ENCODE peak calls at places on chromosomes 5 and 9, in five cellular contexts. One of them, this sample, is unnamed.

GRCh38 chr9:123036886-123037540 is 3.5 kb downstream of the GPR21 start:
- DNase-seq in HepG2: no peak
- DNase-seq in cardiac muscle cell: peak; percentile 9
- DNase-seq in spleen: no peak
- DNase-seq in GM10248: no peak
- DNase-seq in this sample: no peak

GRCh38 chr5:123450641-123451421 is 27.6 kb upstream of the CEP120 start:
- DNase-seq in HepG2: no peak
- DNase-seq in cardiac muscle cell: peak; percentile 65
- DNase-seq in spleen: no peak
- DNase-seq in GM10248: no peak
- DNase-seq in this sample: no peak

GRCh38 chr9:27118916-27119315 is 9.9 kb downstream of the TEK start:
- DNase-seq in HepG2: no peak
- DNase-seq in cardiac muscle cell: no peak
- DNase-seq in spleen: no peak
- DNase-seq in GM10248: no peak
- DNase-seq in this sample: no peak

GRCh38 chr5:171619744-171620143 is 165.9 kb upstream of the SMIM23 start:
- DNase-seq in HepG2: no peak
- DNase-seq in cardiac muscle cell: no peak
- DNase-seq in spleen: no peak
- DNase-seq in GM10248: no peak
- DNase-seq in this sample: no peak

GRCh38 chr5:61966991-61967390 is 339.0 kb upstream of the KIF2A start:
- DNase-seq in HepG2: no peak
- DNase-seq in cardiac muscle cell: no peak
- DNase-seq in spleen: no peak
- DNase-seq in GM10248: no peak
- DNase-seq in this sample: no peak

GRCh38 chr5:179431221-179431620 is 86.0 kb upstream of the ADAMTS2 start:
- DNase-seq in HepG2: no peak
- DNase-seq in cardiac muscle cell: no peak
- DNase-seq in spleen: no peak
- DNase-seq in GM10248: no peak
- DNase-seq in this sample: no peak

GRCh38 chr9:93654351-93654961 is 78.1 kb downstream of the PHF2 start:
- DNase-seq in HepG2: no peak
- DNase-seq in cardiac muscle cell: no peak
- DNase-seq in spleen: peak; percentile 64
- DNase-seq in GM10248: no peak
- DNase-seq in this sample: no peak

GRCh38 chr5:15538516-15538915 is 38.5 kb downstream of the FBXL7 start:
- DNase-seq in HepG2: no peak
- DNase-seq in cardiac muscle cell: peak; percentile 32
- DNase-seq in spleen: no peak
- DNase-seq in GM10248: no peak
- DNase-seq in this sample: no peak

GRCh38 chr5:134136771-134137170 is 22.3 kb downstream of the TCF7 start:
- DNase-seq in HepG2: no peak
- DNase-seq in cardiac muscle cell: no peak
- DNase-seq in spleen: peak; percentile 43
- DNase-seq in GM10248: no peak
- DNase-seq in this sample: no peak

GRCh38 chr5:140690376-140690932 is 716 bp downstream of the HARS1 start:
- DNase-seq in HepG2: no peak
- DNase-seq in cardiac muscle cell: no peak
- DNase-seq in spleen: no peak
- DNase-seq in GM10248: no peak
- DNase-seq in this sample: no peak

GRCh38 chr5:43244823-43245565 is 53.0 kb downstream of the NIM1K start:
- DNase-seq in HepG2: no peak
- DNase-seq in cardiac muscle cell: no peak
- DNase-seq in spleen: no peak
- DNase-seq in GM10248: peak; percentile 61
- DNase-seq in this sample: no peak

GRCh38 chr5:72154076-72154756 is 46.9 kb downstream of the MAP1B start:
- DNase-seq in HepG2: no peak
- DNase-seq in cardiac muscle cell: no peak
- DNase-seq in spleen: no peak
- DNase-seq in GM10248: no peak
- DNase-seq in this sample: no peak

GRCh38 chr9:36258170-36258988 is at the start of gene GNE:
- DNase-seq in HepG2: peak; percentile 89
- DNase-seq in cardiac muscle cell: peak; percentile 98
- DNase-seq in spleen: peak; percentile 100
- DNase-seq in GM10248: peak; percentile 95
- DNase-seq in this sample: peak; percentile 63

GRCh38 chr5:43042176-43042625 is 2.1 kb upstream of the ANXA2R start:
- DNase-seq in HepG2: peak; percentile 47
- DNase-seq in cardiac muscle cell: peak; percentile 75
- DNase-seq in spleen: peak; percentile 96
- DNase-seq in GM10248: peak; percentile 71
- DNase-seq in this sample: no peak

GRCh38 chr9:90219548-90220118 is 423.0 kb downstream of the DIRAS2 start:
- DNase-seq in HepG2: peak; percentile 6
- DNase-seq in cardiac muscle cell: peak; percentile 55
- DNase-seq in spleen: no peak
- DNase-seq in GM10248: peak; percentile 51
- DNase-seq in this sample: no peak
- TF ChIP-seq CTCF in HepG2: peak; percentile 69
- TF ChIP-seq CTCF in cardiac muscle cell: no peak
- TF ChIP-seq CTCF in spleen: peak; percentile 61
- TF ChIP-seq CTCF in GM10248: peak; percentile 58
- TF ChIP-seq CTCF in this sample: no peak

GRCh38 chr5:41637424-41637823 is 127.0 kb upstream of the PLCXD3 start:
- DNase-seq in HepG2: no peak
- DNase-seq in cardiac muscle cell: no peak
- DNase-seq in spleen: peak; percentile 72
- DNase-seq in GM10248: peak; percentile 3
- DNase-seq in this sample: no peak

GRCh38 chr5:41638685-41639084 is 128.3 kb upstream of the PLCXD3 start:
- DNase-seq in HepG2: peak; percentile 96
- DNase-seq in cardiac muscle cell: no peak
- DNase-seq in spleen: no peak
- DNase-seq in GM10248: no peak
- DNase-seq in this sample: no peak

GRCh38 chr5:41641621-41642020 is 131.2 kb upstream of the PLCXD3 start:
- DNase-seq in HepG2: no peak
- DNase-seq in cardiac muscle cell: no peak
- DNase-seq in spleen: no peak
- DNase-seq in GM10248: no peak
- DNase-seq in this sample: no peak

GRCh38 chr5:41636605-41637004 is 126.2 kb upstream of the PLCXD3 start:
- DNase-seq in HepG2: peak; percentile 54
- DNase-seq in cardiac muscle cell: peak; percentile 72
- DNase-seq in spleen: no peak
- DNase-seq in GM10248: no peak
- DNase-seq in this sample: no peak

GRCh38 chr5:41637869-41638268 is 127.5 kb upstream of the PLCXD3 start:
- DNase-seq in HepG2: no peak
- DNase-seq in cardiac muscle cell: peak; percentile 9
- DNase-seq in spleen: no peak
- DNase-seq in GM10248: no peak
- DNase-seq in this sample: no peak
- TF ChIP-seq CTCF in HepG2: no peak
- TF ChIP-seq CTCF in cardiac muscle cell: peak; percentile 17
- TF ChIP-seq CTCF in spleen: no peak
- TF ChIP-seq CTCF in GM10248: no peak
- TF ChIP-seq CTCF in this sample: peak; percentile 12

DNA sequence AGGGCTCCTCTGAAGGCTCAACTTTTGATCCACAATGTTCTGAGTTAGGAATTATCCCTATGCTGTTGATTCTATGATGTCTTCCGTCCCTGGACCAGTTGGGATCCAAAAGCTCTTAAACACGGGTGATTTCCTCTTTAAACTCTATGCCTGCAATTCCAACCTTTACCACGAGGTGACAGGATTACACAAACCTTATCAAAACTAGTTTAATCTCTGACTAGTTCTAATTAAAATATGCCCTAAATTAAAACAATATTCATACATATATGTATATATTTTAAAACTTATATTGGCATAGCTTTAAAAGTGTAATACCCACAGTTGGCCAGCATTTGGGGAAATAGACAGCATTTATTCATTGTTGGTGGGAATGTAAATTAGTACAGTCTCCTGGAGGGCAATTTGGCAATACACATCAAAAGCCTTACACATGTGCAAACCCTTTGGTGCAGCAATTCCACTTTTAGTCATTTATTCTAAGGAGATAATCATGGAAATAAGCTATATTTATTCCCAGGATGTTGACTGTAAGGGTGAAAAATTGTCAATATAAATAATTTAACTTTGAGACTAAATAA is 51.6 kb upstream of the PHYKPL start:
- DNase-seq in HepG2: no peak
- DNase-seq in cardiac muscle cell: no peak
- DNase-seq in spleen: no peak
- DNase-seq in GM10248: no peak
- DNase-seq in this sample: no peak
- TF ChIP-seq CTCF in HepG2: peak; percentile 30
- TF ChIP-seq CTCF in cardiac muscle cell: peak; percentile 64
- TF ChIP-seq CTCF in spleen: peak; percentile 53
- TF ChIP-seq CTCF in GM10248: peak; percentile 42
- TF ChIP-seq CTCF in this sample: peak; percentile 44

GRCh38 chr5:105868038-105868775 is 1802.5 kb downstream of the EFNA5 start:
- DNase-seq in HepG2: no peak
- DNase-seq in cardiac muscle cell: no peak
- DNase-seq in spleen: no peak
- DNase-seq in GM10248: no peak
- DNase-seq in this sample: no peak
- TF ChIP-seq CTCF in HepG2: no peak
- TF ChIP-seq CTCF in cardiac muscle cell: no peak
- TF ChIP-seq CTCF in spleen: no peak
- TF ChIP-seq CTCF in GM10248: no peak
- TF ChIP-seq CTCF in this sample: no peak

GRCh38 chr9:72431036-72431435 is 66.0 kb upstream of the ZFAND5 start:
- DNase-seq in HepG2: no peak
- DNase-seq in cardiac muscle cell: no peak
- DNase-seq in spleen: no peak
- DNase-seq in GM10248: no peak
- DNase-seq in this sample: no peak

GRCh38 chr9:72424131-72424530 is 59.1 kb upstream of the ZFAND5 start:
- DNase-seq in HepG2: no peak
- DNase-seq in cardiac muscle cell: no peak
- DNase-seq in spleen: no peak
- DNase-seq in GM10248: no peak
- DNase-seq in this sample: no peak

GRCh38 chr9:72427801-72428200 is 62.8 kb upstream of the ZFAND5 start:
- DNase-seq in HepG2: no peak
- DNase-seq in cardiac muscle cell: no peak
- DNase-seq in spleen: no peak
- DNase-seq in GM10248: no peak
- DNase-seq in this sample: no peak

DNA sequence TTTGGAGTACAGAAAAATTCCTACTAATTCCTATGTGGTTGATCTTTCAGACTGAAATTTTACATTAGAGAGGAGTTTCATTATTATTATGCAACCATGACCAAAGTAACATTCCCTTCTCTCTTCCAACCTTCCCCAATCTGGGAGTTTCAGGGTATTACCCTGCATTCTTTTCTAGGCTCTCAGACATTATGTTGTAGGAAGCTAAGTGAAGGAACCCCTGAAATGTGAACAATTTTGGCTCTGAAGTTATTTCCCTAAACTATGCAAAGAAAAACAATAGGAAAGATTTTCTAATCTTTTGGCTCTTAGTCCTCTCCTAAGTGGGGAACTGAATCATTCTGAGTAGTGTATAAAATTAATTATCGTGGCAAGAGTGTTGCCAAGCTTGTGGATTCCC is 63.3 kb upstream of the ZFAND5 start:
- DNase-seq in HepG2: no peak
- DNase-seq in cardiac muscle cell: no peak
- DNase-seq in spleen: no peak
- DNase-seq in GM10248: no peak
- DNase-seq in this sample: no peak
- TF ChIP-seq CTCF in HepG2: no peak
- TF ChIP-seq CTCF in cardiac muscle cell: no peak
- TF ChIP-seq CTCF in spleen: no peak
- TF ChIP-seq CTCF in GM10248: no peak
- TF ChIP-seq CTCF in this sample: no peak

DNA sequence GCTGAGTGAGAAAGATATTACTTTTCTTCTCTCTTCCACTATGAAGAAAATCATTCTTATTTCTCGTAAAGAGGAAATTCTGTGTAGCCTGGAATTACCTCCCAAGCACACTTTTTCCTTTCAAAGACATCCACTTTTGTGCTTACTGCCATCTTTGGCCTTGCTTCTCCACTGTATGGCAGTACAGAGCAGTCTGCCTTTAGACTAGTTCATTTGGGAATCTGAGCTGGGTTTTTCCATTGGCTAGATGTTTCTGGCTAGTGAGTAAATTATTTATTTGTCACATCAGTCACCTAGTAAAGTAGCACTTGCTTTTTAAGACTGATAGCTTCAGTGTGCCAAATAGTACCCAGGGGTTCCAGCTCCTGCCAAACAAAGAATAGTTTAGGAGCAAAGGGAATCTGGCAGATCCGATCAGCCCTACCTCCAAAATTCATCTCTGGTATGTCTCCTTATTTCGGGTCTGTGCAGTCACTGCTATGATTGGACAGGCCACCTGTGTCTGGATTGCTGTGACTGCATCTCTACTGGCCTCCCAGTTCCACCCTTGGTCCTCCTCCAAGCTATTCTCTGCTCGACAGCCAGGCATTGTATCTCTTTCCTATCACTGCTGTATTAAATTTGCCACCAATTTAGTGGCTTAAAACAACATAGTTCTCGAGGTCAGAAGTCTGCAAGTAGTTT is 97.6 kb downstream of the NUDT12 start:
- DNase-seq in HepG2: no peak
- DNase-seq in cardiac muscle cell: no peak
- DNase-seq in spleen: no peak
- DNase-seq in GM10248: no peak
- DNase-seq in this sample: no peak
- TF ChIP-seq CTCF in HepG2: no peak
- TF ChIP-seq CTCF in cardiac muscle cell: peak; percentile 28
- TF ChIP-seq CTCF in spleen: no peak
- TF ChIP-seq CTCF in GM10248: no peak
- TF ChIP-seq CTCF in this sample: no peak